ENCODE peak calls at places on chromosomes 11 and 22, in nine cellular contexts. Z is pancreas, A is astrocyte of the cerebellum, K is mucosa of descending colon, H is foreskin fibroblast, Y is OCI-LY7, R is right lobe of liver, E is fibroblast of the aortic adventitia, V is ovary. X is an unnamed sample.

GRCh38 chr11:66344550-66345315 is at the start of gene BRMS1:
- DNase-seq in Z (peak), A (peak), K (peak), H (peak), Y (peak), R (peak), E (peak), V (peak), X (peak)

GRCh38 chr11:60947666-60948065 is 4.3 kb downstream of the SLC15A3 start:
- DNase-seq in Z (no peak), A (no peak), K (no peak), H (no peak), Y (no peak), R (no peak), E (peak), V (no peak), X (no peak)

GRCh38 chr11:65440831-65441499 is 18.4 kb downstream of the NEAT1 start:
- DNase-seq in Z (no peak), A (no peak), K (no peak), H (no peak), Y (peak), R (peak), E (peak), V (peak), X (peak)

GRCh38 chr11:4511846-4512245 is 29.4 kb downstream of the OR52K1 start:
- DNase-seq in Z (no peak), A (no peak), K (no peak), H (no peak), Y (no peak), R (no peak), E (no peak), V (peak), X (no peak)

GRCh38 chr11:113167599-113167998 is 146.8 kb upstream of the TTC12 start:
- DNase-seq in Z (no peak), A (no peak), K (no peak), H (no peak), Y (no peak), R (no peak), E (no peak), V (no peak), X (no peak)

GRCh38 chr22:29214232-29214631 is 8.5 kb downstream of the EMID1 start:
- DNase-seq in Z (no peak), A (no peak), K (no peak), H (no peak), Y (no peak), R (no peak), E (no peak), V (no peak), X (no peak)

GRCh38 chr11:35036642-35037041 is 102.3 kb upstream of the CD44 start:
- DNase-seq in Z (no peak), A (no peak), K (no peak), H (no peak), Y (no peak), R (no peak), E (no peak), V (no peak), X (peak)

GRCh38 chr11:84825140-84825539 is 802.0 kb downstream of the DLG2 start:
- DNase-seq in Z (no peak), A (no peak), K (no peak), H (no peak), Y (no peak), R (no peak), E (no peak), V (no peak), X (peak)

GRCh38 chr11:97756571-97757335 is 1264.0 kb upstream of the CNTN5 start:
- DNase-seq in Z (no peak), A (no peak), K (no peak), H (no peak), Y (no peak), R (no peak), E (no peak), V (no peak), X (no peak)

GRCh38 chr11:94417386-94417987 is 16.3 kb upstream of the GPR83 start:
- DNase-seq in Z (no peak), A (peak), K (no peak), H (peak), Y (peak), R (no peak), E (peak), V (no peak), X (peak)

GRCh38 chr11:123054301-123055065 is 7.5 kb downstream of the HSPA8 start:
- DNase-seq in Z (no peak), A (peak), K (no peak), H (peak), Y (peak), R (no peak), E (peak), V (no peak), X (peak)

GRCh38 chr22:24567668-24568067 is 11.9 kb downstream of the SNRPD3 start:
- DNase-seq in Z (no peak), A (no peak), K (no peak), H (no peak), Y (no peak), R (no peak), E (no peak), V (no peak), X (no peak)

GRCh38 chr22:39257522-39258475 is 13.0 kb upstream of the PDGFB start:
- DNase-seq in Z (no peak), A (no peak), K (no peak), H (no peak), Y (no peak), R (no peak), E (no peak), V (no peak), X (no peak)

GRCh38 chr22:48574776-48575566 is 1252.7 kb downstream of the BRD1 start:
- DNase-seq in Z (peak), A (no peak), K (peak), H (no peak), Y (no peak), R (no peak), E (no peak), V (peak), X (no peak)

GRCh38 chr22:48577691-48578090 is 1250.0 kb downstream of the BRD1 start:
- DNase-seq in Z (peak), A (no peak), K (no peak), H (no peak), Y (no peak), R (no peak), E (no peak), V (no peak), X (no peak)

GRCh38 chr22:48575567-48576332 is 1251.9 kb downstream of the BRD1 start:
- DNase-seq in Z (peak), A (no peak), K (no peak), H (no peak), Y (no peak), R (no peak), E (no peak), V (no peak), X (no peak)

GRCh38 chr22:48577014-48577690 is 1250.5 kb downstream of the BRD1 start:
- DNase-seq in Z (no peak), A (no peak), K (no peak), H (no peak), Y (no peak), R (no peak), E (no peak), V (no peak), X (no peak)

DNA sequence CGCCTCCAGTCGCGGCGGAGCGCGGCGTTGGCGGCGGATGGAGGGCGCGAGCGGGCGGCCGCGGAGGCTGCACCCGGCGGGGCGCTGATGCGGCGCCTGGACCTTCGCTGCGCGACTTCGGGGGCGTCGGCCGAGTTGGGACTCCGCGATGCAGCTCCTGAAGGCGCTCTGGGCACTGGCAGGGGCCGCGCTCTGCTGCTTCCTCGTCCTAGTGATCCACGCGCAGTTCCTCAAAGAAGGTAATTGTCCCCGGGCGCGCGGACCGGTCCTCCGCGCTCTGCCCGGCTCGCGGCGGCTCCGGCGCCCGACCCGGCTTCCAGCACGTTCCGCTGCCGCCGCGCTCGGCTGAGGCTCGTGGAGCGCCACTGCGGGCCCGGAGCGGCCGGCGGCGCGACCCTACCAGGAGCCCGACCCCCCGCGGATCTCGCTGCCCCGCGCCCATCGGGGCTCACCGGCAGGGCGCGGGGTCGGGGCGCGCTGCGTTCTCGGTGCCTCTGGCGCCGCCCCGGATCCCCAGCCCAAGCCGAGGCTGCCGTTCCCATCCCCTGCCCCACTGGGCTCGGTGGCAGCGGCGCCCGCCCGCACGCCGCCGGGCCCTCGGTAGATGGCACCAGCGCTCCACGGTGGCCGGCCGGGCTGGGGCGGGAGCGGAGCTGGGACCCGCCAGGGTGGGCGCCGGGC is 1251.2 kb downstream of the BRD1 start:
- DNase-seq in Z (peak), A (no peak), K (no peak), H (no peak), Y (no peak), R (no peak), E (no peak), V (peak), X (no peak)
- TF ChIP-seq CTCF in Z (no peak), A (peak), K (no peak), H (no peak), Y (no peak), R (peak), E (no peak), V (peak), X (no peak)

GRCh38 chr22:37525746-37526350 is 6.6 kb upstream of the CARD10 start:
- DNase-seq in Z (peak), A (no peak), K (no peak), H (no peak), Y (no peak), R (peak), E (no peak), V (no peak), X (no peak)
- H3K4me3 ChIP-seq in Z (no peak), A (no peak), K (no peak), H (no peak), Y (no peak), R (no peak), E (no peak), V (no peak), X (no peak)

DNA sequence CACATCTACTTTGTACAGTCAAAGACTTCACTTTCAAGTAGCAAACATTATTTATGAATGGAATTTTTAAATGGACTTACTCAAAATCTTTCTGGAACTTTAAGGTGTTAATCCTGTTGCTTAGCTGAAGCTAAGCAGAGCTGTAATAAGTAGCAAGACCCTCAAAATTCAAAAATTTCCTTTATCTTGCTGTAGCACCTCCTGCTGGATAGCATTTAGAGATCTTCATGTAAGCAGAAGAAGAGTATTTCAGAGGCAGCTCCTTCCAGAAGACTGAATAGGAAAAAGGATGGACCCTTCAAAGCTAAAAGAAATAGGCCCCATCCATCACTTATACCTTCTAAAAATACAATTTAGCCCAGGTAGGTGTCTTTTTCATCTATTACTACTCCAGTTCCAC is 3.4 kb downstream of the PHF21A start:
- DNase-seq in Z (no peak), A (no peak), K (no peak), H (no peak), Y (peak), R (no peak), E (no peak), V (no peak), X (no peak)
- TF ChIP-seq CTCF in Z (no peak), A (no peak), K (no peak), H (peak), Y (peak), R (no peak), E (peak), V (no peak), X (no peak)

DNA sequence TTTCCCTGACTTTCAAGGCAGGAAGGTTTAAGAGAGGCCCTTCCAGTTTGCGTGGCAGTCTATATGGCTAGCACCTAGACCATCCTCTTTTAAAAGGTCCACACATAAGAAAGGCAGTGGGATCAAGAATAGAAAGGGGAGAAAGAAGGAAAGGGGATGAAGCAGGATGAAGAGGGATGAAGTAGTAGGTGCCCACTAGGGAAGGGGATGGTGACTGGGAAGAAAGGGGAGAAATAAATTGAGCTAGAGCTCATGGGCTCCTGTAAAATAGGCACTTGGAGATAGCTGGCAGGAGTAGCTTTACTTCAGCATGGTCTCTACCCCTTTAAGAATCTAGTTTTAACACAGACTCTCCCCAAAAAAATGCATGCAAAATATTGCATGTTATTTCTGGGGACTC is 41.5 kb downstream of the CADM1 start:
- DNase-seq in Z (no peak), A (no peak), K (no peak), H (no peak), Y (no peak), R (no peak), E (no peak), V (no peak), X (no peak)
- H3K4me3 ChIP-seq in Z (no peak), A (no peak), K (no peak), H (no peak), Y (no peak), R (no peak), E (no peak), V (no peak), X (no peak)

GRCh38 chr22:35301370-35301874 is 1.7 kb downstream of the TOM1 start:
- DNase-seq in Z (no peak), A (peak), K (peak), H (peak), Y (no peak), R (peak), E (peak), V (no peak), X (peak)

GRCh38 chr22:35303029-35303624 is 3.4 kb downstream of the TOM1 start:
- DNase-seq in Z (no peak), A (no peak), K (no peak), H (no peak), Y (no peak), R (no peak), E (no peak), V (no peak), X (no peak)

GRCh38 chr22:35299717-35300497 is at the start of gene TOM1:
- DNase-seq in Z (peak), A (peak), K (peak), H (peak), Y (peak), R (peak), E (peak), V (peak), X (peak)

GRCh38 chr22:35299217-35299716 is 427 bp upstream of the TOM1 start:
- DNase-seq in Z (no peak), A (no peak), K (no peak), H (no peak), Y (peak), R (no peak), E (peak), V (no peak), X (peak)
- TF ChIP-seq CTCF in Z (no peak), A (no peak), K (no peak), H (no peak), Y (peak), R (no peak), E (no peak), V (no peak), X (no peak)